ENCODE peak calls at places on chromosomes 4 and X, in five cellular contexts. W, C, P, O and B are unnamed samples.

GRCh38 chr4:109803924-109804571 is 2.2 kb upstream of the CFI start:
- DNase-seq in W (peak), C (no peak), O (peak), P (no peak), B (peak)

GRCh38 chr4:140271553-140271952 is 101.9 kb upstream of the SCOC start:
- DNase-seq in W (no peak), C (no peak), P (no peak), O (no peak), B (no peak)

GRCh38 chrX:118682258-118683014 is 45.0 kb upstream of the IL13RA1 start:
- DNase-seq in C (no peak), W (no peak), P (no peak), O (no peak), B (no peak)

GRCh38 chr4:167989815-167990214 is 102.5 kb upstream of the ANXA10 start:
- DNase-seq in P (peak), O (no peak), W (peak), C (no peak), B (no peak)

GRCh38 chr4:34464196-34464595 is 1780.1 kb downstream of the ARAP2 start:
- DNase-seq in W (no peak), C (no peak), O (no peak), P (no peak), B (no peak)

GRCh38 chr4:84455697-84456096 is 43.4 kb downstream of the NKX6-1 start:
- DNase-seq in C (no peak), W (no peak), O (no peak), P (no peak), B (no peak)

GRCh38 chrX:31212856-31213748 is 141.3 kb upstream of the FTHL17 start:
- DNase-seq in C (no peak), P (no peak), O (no peak), W (no peak), B (no peak)

GRCh38 chrX:121949041-121949760 is 901.8 kb downstream of the GLUD2 start:
- DNase-seq in C (no peak), O (no peak), P (no peak), W (no peak), B (no peak)

GRCh38 chr4:185524888-185525863 is 10.1 kb downstream of the PDLIM3 start:
- DNase-seq in C (no peak), O (peak), P (no peak), W (peak), B (no peak)

GRCh38 chrX:132636080-132636479 is 147.2 kb upstream of the MBNL3 start:
- DNase-seq in O (no peak), P (no peak), W (peak), C (no peak), B (no peak)

GRCh38 chr4:142128529-142128928 is 492.1 kb downstream of the IL15 start:
- DNase-seq in P (no peak), W (no peak), O (peak), C (peak), B (no peak)

GRCh38 chr4:104302731-104303130 is 192.0 kb downstream of the CXXC4 start:
- DNase-seq in W (no peak), P (no peak), O (no peak), C (no peak), B (no peak)

GRCh38 chrX:7987160-7987992 is 60.2 kb upstream of the PNPLA4 start:
- DNase-seq in W (no peak), O (peak), P (no peak), C (no peak), B (peak)

GRCh38 chr4:39048291-39048690 is 13.7 kb upstream of the KLHL5 start:
- DNase-seq in C (no peak), P (no peak), O (peak), W (no peak), B (no peak)

GRCh38 chr4:102825261-102826071 is 1.9 kb downstream of the UBE2D3 start:
- DNase-seq in P (peak), O (peak), C (peak), W (peak), B (peak)

GRCh38 chr4:102826105-102826889 is 1.1 kb downstream of the UBE2D3 start:
- DNase-seq in P (peak), O (no peak), W (no peak), C (no peak), B (no peak)

GRCh38 chr4:102824398-102824797 is 3.0 kb downstream of the UBE2D3 start:
- DNase-seq in O (peak), P (no peak), C (no peak), W (no peak), B (no peak)

GRCh38 chr4:102823897-102824296 is 3.5 kb downstream of the UBE2D3 start:
- DNase-seq in O (peak), C (no peak), P (no peak), W (no peak), B (no peak)

DNA sequence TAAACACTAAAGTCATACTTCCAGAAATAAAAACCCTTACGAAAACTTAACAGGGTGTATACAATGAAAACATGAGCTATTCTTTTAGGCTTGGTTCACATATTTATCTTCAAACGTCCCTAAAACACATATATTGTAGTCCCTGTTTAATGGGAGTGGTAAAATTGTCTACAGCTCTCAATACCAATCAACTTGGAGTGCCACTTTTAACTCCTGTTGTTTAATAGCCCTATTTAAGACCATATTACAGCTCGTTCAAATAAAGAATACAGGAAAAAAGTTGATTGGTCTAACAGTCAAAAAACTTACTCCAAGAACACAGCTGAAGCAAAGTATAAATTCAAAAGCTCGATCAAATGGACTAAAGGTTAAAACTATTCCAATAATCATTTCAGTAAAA is 3.9 kb downstream of the UBE2D3 start:
- DNase-seq in C (no peak), P (no peak), O (no peak), W (no peak), B (no peak)
- H3K4me3 ChIP-seq in C (peak), P (no peak), O (peak), W (peak), B (peak)

DNA sequence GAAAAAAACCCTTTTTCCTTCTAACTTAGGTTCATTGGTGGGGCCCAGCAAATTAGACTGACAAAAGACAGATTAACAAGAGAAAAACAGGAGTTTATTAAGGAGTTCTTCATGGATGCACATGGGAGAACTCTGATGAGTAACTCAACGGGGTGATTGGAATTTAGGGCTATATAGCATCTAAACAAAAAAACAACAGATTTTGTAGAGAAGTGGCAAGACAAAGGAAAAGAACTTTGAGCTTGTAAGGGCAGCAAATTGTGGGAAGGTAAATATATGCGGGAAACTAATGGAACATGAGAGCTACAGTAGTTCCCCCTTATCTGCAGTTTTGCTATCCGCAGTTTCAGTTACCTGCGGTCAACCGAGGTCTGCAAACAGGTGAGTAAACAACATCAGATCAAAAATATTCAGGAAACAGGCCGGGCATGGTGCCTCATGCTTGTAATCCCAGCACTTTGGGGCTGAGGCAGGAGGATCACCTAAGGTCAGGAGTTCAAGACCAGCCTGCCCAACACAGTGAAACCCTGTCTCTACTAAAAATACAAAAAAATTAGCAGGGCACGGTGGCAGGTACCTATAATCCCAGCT is 573.6 kb downstream of the ADGRL3 start:
- DNase-seq in P (no peak), W (no peak), O (no peak), C (no peak), B (no peak)
- H3K4me3 ChIP-seq in P (no peak), W (no peak), O (no peak), C (no peak), B (no peak)

GRCh38 chrX:18886005-18886343 is 97.9 kb downstream of the PHKA2 start:
- DNase-seq in W (no peak), C (no peak), O (no peak), P (no peak), B (no peak)

GRCh38 chrX:18883961-18884765 is 99.8 kb downstream of the PHKA2 start:
- DNase-seq in W (no peak), P (no peak), C (no peak), O (no peak), B (no peak)

GRCh38 chrX:18886344-18887161 is 97.4 kb downstream of the PHKA2 start:
- DNase-seq in C (no peak), O (peak), P (peak), W (peak), B (no peak)

GRCh38 chrX:18884916-18885315 is 99.0 kb downstream of the PHKA2 start:
- DNase-seq in C (no peak), P (no peak), W (no peak), O (peak), B (no peak)

GRCh38 chrX:18885317-18886004 is 98.5 kb downstream of the PHKA2 start:
- DNase-seq in P (no peak), W (peak), C (no peak), O (peak), B (no peak)
- H3K4me3 ChIP-seq in P (no peak), W (peak), C (no peak), O (no peak), B (no peak)

GRCh38 chrX:130108647-130109428 is 1.5 kb downstream of the ELF4 start:
- DNase-seq in W (peak), P (peak), C (no peak), O (no peak), B (no peak)
- H3K4me3 ChIP-seq in W (peak), P (peak), C (peak), O (peak), B (peak)

GRCh38 chrX:120560405-120560841 is 339 bp downstream of the CUL4B start:
- DNase-seq in W (no peak), O (peak), P (peak), C (no peak), B (no peak)

GRCh38 chrX:120560842-120561633 is at the start of gene CUL4B:
- DNase-seq in P (peak), O (peak), W (peak), C (peak), B (peak)

GRCh38 chrX:120564925-120565324 is 4.2 kb upstream of the CUL4B start:
- DNase-seq in W (no peak), O (no peak), C (no peak), P (no peak), B (no peak)

GRCh38 chrX:120561634-120562568 is 1.1 kb upstream of the CUL4B start:
- DNase-seq in P (no peak), C (no peak), O (no peak), W (no peak), B (no peak)

DNA sequence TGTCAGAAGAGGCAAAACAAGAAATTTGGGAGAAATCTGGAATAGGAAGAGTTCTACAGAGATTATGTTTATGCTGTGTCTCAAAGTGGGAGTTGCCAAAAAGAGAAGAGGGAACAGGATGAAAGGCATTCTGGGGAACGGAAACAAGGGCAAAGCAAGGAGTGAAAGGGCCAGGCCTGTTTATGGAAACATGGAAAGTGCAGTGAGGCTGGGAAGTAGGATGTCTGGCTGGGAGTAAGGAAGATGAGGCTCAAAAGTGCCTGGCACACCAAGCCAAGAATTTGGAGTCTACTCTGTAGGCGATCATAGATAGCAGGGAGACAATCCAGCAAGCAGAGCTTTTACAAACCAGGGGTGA is 1.8 kb upstream of the CUL4B start:
- DNase-seq in O (no peak), W (no peak), C (no peak), P (no peak), B (no peak)
- H3K4me3 ChIP-seq in O (no peak), W (no peak), C (no peak), P (no peak), B (no peak)

GRCh38 chrX:19672211-19672814 is 157.0 kb upstream of the MAP3K15 start:
- DNase-seq in O (no peak), P (peak), W (no peak), C (no peak), B (no peak)

GRCh38 chrX:19670854-19671620 is 155.7 kb upstream of the MAP3K15 start:
- DNase-seq in W (peak), P (peak), O (peak), C (peak), B (peak)

GRCh38 chrX:19673334-19674040 is 158.2 kb upstream of the MAP3K15 start:
- DNase-seq in P (peak), O (peak), C (peak), W (peak), B (peak)

GRCh38 chrX:19666950-19667349 is 151.6 kb upstream of the MAP3K15 start:
- DNase-seq in O (no peak), C (no peak), W (no peak), P (no peak), B (no peak)

DNA sequence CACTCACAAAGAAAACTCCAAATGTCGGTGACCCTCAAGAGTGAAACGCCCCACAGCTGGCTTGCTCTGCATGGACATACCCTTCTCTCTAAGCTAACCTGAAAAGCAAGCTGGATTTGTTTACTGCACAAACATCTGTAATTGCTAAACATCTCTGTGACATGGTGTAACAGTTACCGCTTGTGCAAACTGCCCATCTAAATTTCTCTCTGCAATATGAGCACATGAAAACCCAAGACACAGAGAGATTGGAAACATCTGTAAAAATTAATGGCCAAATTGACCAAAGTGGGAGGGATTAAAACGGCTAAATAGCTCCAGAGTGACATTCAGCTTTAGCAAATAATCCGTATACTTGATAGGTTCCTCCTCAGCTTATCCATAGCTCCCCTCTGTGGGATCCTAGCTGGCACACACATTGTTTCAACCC is 155.0 kb upstream of the MAP3K15 start:
- DNase-seq in C (no peak), O (peak), W (peak), P (peak), B (peak)
- H3K4me3 ChIP-seq in C (peak), O (peak), W (peak), P (no peak), B (peak)